ENCODE peak calls at places on chromosomes 3 and 15, in ten cellular contexts. C is cardiac muscle cell; R is astrocyte; V is GM23248; D is CD8-positive, alpha-beta T cell; G is transverse colon; X is Karpas-422; A is H9; N is BE2C; K is naive thymus-derived CD4-positive, alpha-beta T cell. B is an unnamed sample.

GRCh38 chr3:42165211-42165610 is 74.1 kb downstream of the TRAK1 start:
- DNase-seq in C (no peak), R (no peak), V (no peak), D (no peak), G (no peak), X (no peak), A (no peak), N (no peak), K (no peak), B (no peak)

GRCh38 chr15:81411056-81411455 is 37.0 kb upstream of the TMC3 start:
- DNase-seq in C (no peak), R (no peak), V (no peak), D (no peak), G (no peak), X (no peak), A (peak; percentile 49), N (no peak), K (no peak), B (no peak)

GRCh38 chr3:71083726-71084131 is 499.8 kb downstream of the FOXP1 start:
- DNase-seq in C (no peak), R (no peak), V (no peak), D (no peak), G (no peak), X (no peak), A (no peak), N (no peak), K (no peak), B (no peak)

GRCh38 chr3:111260878-111261277 is 189.3 kb downstream of the NECTIN3 start:
- DNase-seq in C (no peak), R (peak; percentile 44), V (no peak), D (no peak), G (no peak), X (no peak), A (no peak), N (no peak), K (no peak), B (no peak)

GRCh38 chr15:68644088-68644904 is 65.5 kb downstream of the CORO2B start:
- DNase-seq in C (no peak), R (peak; percentile 81), V (peak; percentile 93), D (no peak), G (no peak), X (no peak), A (no peak), N (no peak), K (no peak), B (no peak)

GRCh38 chr3:179558742-179559364 is 3.9 kb upstream of the ACTL6A start:
- DNase-seq in C (peak; percentile 82), R (peak; percentile 46), V (peak; percentile 87), D (peak; percentile 15), G (peak; percentile 50), X (peak; percentile 85), A (peak; percentile 54), N (peak; percentile 73), K (peak; percentile 11), B (peak; percentile 36)

GRCh38 chr3:186609247-186609868 is 3.5 kb upstream of the AHSG start:
- DNase-seq in C (no peak), R (no peak), V (peak; percentile 29), D (no peak), G (no peak), X (peak; percentile 84), A (no peak), N (peak; percentile 46), K (no peak), B (no peak)

GRCh38 chr15:62781081-62781497 is 261.5 kb upstream of the TPM1 start:
- DNase-seq in C (peak; percentile 69), R (peak; percentile 15), V (no peak), D (no peak), G (no peak), X (no peak), A (no peak), N (peak; percentile 84), K (no peak), B (no peak)

GRCh38 chr3:63914312-63914711 is 2.1 kb upstream of the SCAANT1 start:
- DNase-seq in C (no peak), R (no peak), V (peak; percentile 69), D (no peak), G (peak; percentile 61), X (no peak), A (no peak), N (no peak), K (no peak), B (no peak)

GRCh38 chr3:115843206-115843605 is 219.9 kb downstream of the GAP43 start:
- DNase-seq in C (no peak), R (no peak), V (no peak), D (no peak), G (no peak), X (no peak), A (no peak), N (no peak), K (no peak), B (no peak)

GRCh38 chr15:57302640-57303257 is 73.6 kb upstream of the CGNL1 start:
- DNase-seq in C (no peak), R (no peak), V (no peak), D (no peak), G (no peak), X (no peak), A (no peak), N (no peak), K (no peak), B (no peak)

GRCh38 chr3:161851941-161852566 is 355.4 kb downstream of the OTOL1 start:
- DNase-seq in C (peak; percentile 48), R (peak; percentile 12), V (peak; percentile 60), D (no peak), G (peak; percentile 64), X (peak; percentile 80), A (peak; percentile 73), N (peak; percentile 69), K (no peak), B (peak; percentile 29)

GRCh38 chr3:94269763-94270162 is 206.9 kb downstream of the NSUN3 start:
- DNase-seq in C (no peak), R (peak; percentile 39), V (peak; percentile 8), D (no peak), G (no peak), X (no peak), A (no peak), N (no peak), K (no peak), B (no peak)

GRCh38 chr3:7264196-7264526 is 403.2 kb downstream of the GRM7 start:
- DNase-seq in C (no peak), R (no peak), V (no peak), D (no peak), G (no peak), X (no peak), A (no peak), N (no peak), K (no peak), B (no peak)

GRCh38 chr15:67124111-67124510 is 58.7 kb downstream of the SMAD3 start:
- DNase-seq in C (no peak), R (no peak), V (peak; percentile 30), D (no peak), G (no peak), X (no peak), A (no peak), N (no peak), K (no peak), B (no peak)
- H3K4me1 ChIP-seq in C (no peaks in the 10 kb centered on the region), R (peaks cover 72% of the 10 kb centered on the region), V (peaks cover 85% of the 10 kb centered on the region), D (peaks cover 28% of the 10 kb centered on the region), G (peaks cover 76% of the 10 kb centered on the region), X (peaks cover 8% of the 10 kb centered on the region), A (peaks cover 2% of the 10 kb centered on the region), N (peaks cover 5% of the 10 kb centered on the region), K (peaks cover 36% of the 10 kb centered on the region), B (peaks cover 89% of the 10 kb centered on the region)

DNA sequence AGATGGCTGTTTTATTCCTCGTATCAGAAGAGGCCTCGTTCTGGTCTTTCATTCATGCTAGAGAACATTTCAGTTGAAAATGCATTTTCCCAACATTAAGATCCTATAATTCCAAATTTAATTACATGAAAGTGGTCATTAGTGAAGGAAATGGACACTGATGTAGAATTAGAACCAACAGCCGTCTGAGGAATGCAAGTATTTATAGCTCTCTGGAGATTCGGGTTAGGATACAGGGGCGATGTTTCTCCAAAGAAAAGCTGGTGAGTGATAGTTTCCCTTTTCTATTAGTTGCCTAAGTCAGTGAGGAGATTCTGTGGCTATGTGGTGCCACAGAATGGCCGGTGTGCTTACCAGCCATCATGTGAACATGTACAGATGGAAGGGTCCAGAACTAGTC is 109.0 kb upstream of the IL12A start:
- DNase-seq in C (no peak), R (no peak), V (no peak), D (no peak), G (no peak), X (no peak), A (no peak), N (no peak), K (no peak), B (no peak)
- H3K4me1 ChIP-seq in C (peaks cover 16% of the 10 kb centered on the region), R (peaks cover 41% of the 10 kb centered on the region), V (peaks cover 23% of the 10 kb centered on the region), D (no peaks in the 10 kb centered on the region), G (peaks cover 7% of the 10 kb centered on the region), X (no peaks in the 10 kb centered on the region), A (peaks cover 2% of the 10 kb centered on the region), N (peaks cover 68% of the 10 kb centered on the region), K (no peaks in the 10 kb centered on the region), B (peaks cover 75% of the 10 kb centered on the region)

DNA sequence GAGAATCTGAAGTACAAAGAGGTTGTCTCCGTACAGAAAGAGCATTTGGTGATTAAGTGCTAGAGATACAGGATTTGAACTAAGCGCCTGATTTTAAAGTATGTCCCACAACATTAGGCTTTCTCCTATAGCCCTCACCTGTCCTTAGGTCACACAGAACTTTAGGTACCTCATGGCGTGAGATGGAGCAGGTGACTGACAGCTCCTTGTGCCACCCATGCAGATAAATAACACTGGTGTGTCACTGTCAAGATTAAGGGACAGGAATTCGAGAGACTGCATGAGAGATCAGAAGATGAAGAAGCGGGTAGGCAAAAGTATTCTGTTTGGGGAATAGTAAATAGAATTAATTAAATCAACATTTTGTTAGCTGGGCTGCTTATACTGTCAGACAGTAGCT is 1.1 kb downstream of the BLM start:
- DNase-seq in C (no peak), R (no peak), V (no peak), D (no peak), G (no peak), X (no peak), A (no peak), N (no peak), K (no peak), B (no peak)
- H3K4me1 ChIP-seq in C (no peaks in the 10 kb centered on the region), R (peaks cover 11% of the 10 kb centered on the region), V (peaks cover 6% of the 10 kb centered on the region), D (peaks cover 12% of the 10 kb centered on the region), G (peaks cover 26% of the 10 kb centered on the region), X (peaks cover 25% of the 10 kb centered on the region), A (peaks cover 2% of the 10 kb centered on the region), N (no peaks in the 10 kb centered on the region), K (peaks cover 5% of the 10 kb centered on the region), B (peaks cover 6% of the 10 kb centered on the region)

GRCh38 chr3:127606086-127606805 is 8.0 kb downstream of the MCM2 start:
- DNase-seq in C (no peak), R (no peak), V (no peak), D (no peak), G (no peak), X (no peak), A (no peak), N (no peak), K (no peak), B (peak; percentile 58)

GRCh38 chr3:127606981-127607595 is 8.9 kb downstream of the MCM2 start:
- DNase-seq in C (no peak), R (no peak), V (no peak), D (no peak), G (no peak), X (no peak), A (no peak), N (no peak), K (no peak), B (no peak)

GRCh38 chr3:127610105-127610504 is 11.9 kb downstream of the MCM2 start:
- DNase-seq in C (no peak), R (no peak), V (peak; percentile 79), D (no peak), G (no peak), X (no peak), A (no peak), N (no peak), K (no peak), B (no peak)

GRCh38 chr3:127608362-127608718 is 10.1 kb downstream of the MCM2 start:
- DNase-seq in C (no peak), R (no peak), V (no peak), D (no peak), G (no peak), X (no peak), A (no peak), N (no peak), K (no peak), B (peak; percentile 87)

GRCh38 chr3:127607675-127608361 is 9.6 kb downstream of the MCM2 start:
- DNase-seq in C (no peak), R (no peak), V (no peak), D (no peak), G (no peak), X (no peak), A (no peak), N (no peak), K (no peak), B (no peak)
- H3K4me1 ChIP-seq in C (no peaks in the 10 kb centered on the region), R (peaks cover 12% of the 10 kb centered on the region), V (peaks cover 16% of the 10 kb centered on the region), D (no peaks in the 10 kb centered on the region), G (no peaks in the 10 kb centered on the region), X (no peaks in the 10 kb centered on the region), A (no peaks in the 10 kb centered on the region), N (no peaks in the 10 kb centered on the region), K (no peaks in the 10 kb centered on the region), B (peaks cover 23% of the 10 kb centered on the region)

B was measured in psoas muscle.